ENCODE peak calls at places on chromosomes 7 and 10, in four cellular contexts. R, N, K and V are unnamed samples.

GRCh38 chr10:119025336-119025735 is 4.2 kb upstream of the NANOS1 start:
- DNase-seq in N (no peak), R (no peak), K (peak; percentile 76), V (no peak)

GRCh38 chr7:64907641-64908326 is 4.7 kb downstream of the ZNF273 start:
- DNase-seq in K (no peak), R (no peak), N (no peak), V (no peak)

GRCh38 chr7:117480978-117481377 is 1.2 kb downstream of the CFTR start:
- DNase-seq in N (no peak), R (peak; percentile 8), K (no peak), V (peak; percentile 5)

GRCh38 chr10:33306126-33306525 is 28.3 kb downstream of the NRP1 start:
- DNase-seq in K (no peak), N (no peak), R (no peak), V (no peak)

GRCh38 chr7:42082144-42082543 is 154.9 kb downstream of the GLI3 start:
- DNase-seq in R (no peak), K (no peak), N (no peak), V (no peak)

GRCh38 chr10:7475046-7475860 is 64.4 kb upstream of the SFMBT2 start:
- DNase-seq in N (no peak), R (peak; percentile 34), K (no peak), V (no peak)

GRCh38 chr7:129225931-129226572 is 1.2 kb downstream of the AHCYL2 start:
- DNase-seq in R (no peak), K (no peak), N (no peak), V (peak; percentile 48)

GRCh38 chr10:59991661-59992060 is 85.3 kb upstream of the CCDC6 start:
- DNase-seq in K (peak; percentile 41), N (no peak), R (peak; percentile 25), V (peak; percentile 19)

GRCh38 chr10:5317547-5318107 is 47.1 kb upstream of the UCN3 start:
- DNase-seq in N (no peak), R (no peak), K (no peak), V (peak; percentile 41)

GRCh38 chr7:18770154-18770807 is 274.7 kb downstream of the HDAC9 start:
- DNase-seq in K (no peak), N (no peak), R (no peak), V (no peak)

GRCh38 chr7:31794851-31795250 is 107.8 kb downstream of the PPP1R17 start:
- DNase-seq in K (no peak), N (peak; percentile 9), R (no peak), V (no peak)

GRCh38 chr7:70093496-70093895 is 495.2 kb downstream of the AUTS2 start:
- DNase-seq in R (no peak), N (no peak), K (peak; percentile 19), V (no peak)

GRCh38 chr7:95155965-95156364 is 168.4 kb downstream of the PON1 start:
- DNase-seq in K (no peak), R (no peak), N (no peak), V (no peak)

GRCh38 chr7:129213828-129214227 is 11.0 kb upstream of the AHCYL2 start:
- DNase-seq in R (no peak), K (peak; percentile 44), N (no peak), V (peak; percentile 77)

GRCh38 chr7:144738708-144739314 is 97.0 kb downstream of the TPK1 start:
- DNase-seq in N (no peak), K (no peak), R (peak; percentile 35), V (peak; percentile 28)

GRCh38 chr10:30873408-30873807 is 158.3 kb downstream of the ZNF438 start:
- DNase-seq in R (no peak), N (no peak), K (no peak), V (no peak)